ENCODE peak calls at places on chromosomes 12 and 14, in five cellular contexts. Y, Q, D, H and O are unnamed samples.

GRCh38 chr12:120584343-120585149 is 3.3 kb upstream of the POP5 start:
- DNase-seq in Y (peak; percentile 55), Q (peak; percentile 58), H (peak; percentile 30), D (no peak), O (peak; percentile 46)

GRCh38 chr14:105304565-105304964 is 3.8 kb upstream of the BRF1 start:
- DNase-seq in Q (no peak), H (no peak), Y (no peak), D (no peak), O (no peak)

GRCh38 chr14:65278589-65278988 is 133.9 kb upstream of the FUT8 start:
- DNase-seq in D (no peak), Y (no peak), H (no peak), Q (no peak), O (no peak)

GRCh38 chr14:93348292-93348691 is 1.3 kb downstream of the COX8C start:
- DNase-seq in D (no peak), Y (no peak), H (no peak), Q (no peak), O (no peak)

GRCh38 chr12:56932146-56932545 is 2.1 kb downstream of the SDR9C7 start:
- DNase-seq in Q (no peak), Y (no peak), D (no peak), H (no peak), O (no peak)

GRCh38 chr12:67211029-67211428 is 58.1 kb upstream of the CAND1 start:
- DNase-seq in D (no peak), Y (no peak), Q (no peak), H (no peak), O (no peak)

GRCh38 chr12:92445253-92446081 is 257.3 kb upstream of the PLEKHG7 start:
- DNase-seq in H (no peak), D (no peak), Q (no peak), Y (no peak), O (no peak)

GRCh38 chr14:65203574-65203973 is 101.3 kb upstream of the MAX start:
- DNase-seq in D (no peak), H (no peak), Y (no peak), Q (no peak), O (no peak)

GRCh38 chr14:39025810-39026627 is 77.0 kb downstream of the SEC23A start:
- DNase-seq in Q (peak; percentile 5), Y (no peak), D (no peak), H (no peak), O (no peak)

GRCh38 chr12:92757599-92758121 is 54.9 kb downstream of the PLEKHG7 start:
- DNase-seq in Q (no peak), D (no peak), H (no peak), Y (no peak), O (no peak)

GRCh38 chr14:64217747-64218146 is 76.4 kb downstream of the ESR2 start:
- DNase-seq in H (no peak), D (no peak), Q (no peak), Y (no peak), O (no peak)

GRCh38 chr14:106141242-106142220 is 615.1 kb downstream of the TMEM121 start:
- DNase-seq in D (no peak), H (no peak), Y (peak; percentile 25), Q (no peak), O (no peak)

GRCh38 chr14:75299064-75299463 is 20.4 kb downstream of the FOS start:
- DNase-seq in Y (no peak), D (no peak), H (peak; percentile 83), Q (peak; percentile 64), O (peak; percentile 75)

GRCh38 chr12:6216581-6216980 is 16.4 kb downstream of the CD9 start:
- DNase-seq in Y (no peak), Q (no peak), H (no peak), D (no peak), O (no peak)

GRCh38 chr14:105913861-105914260 is 387.5 kb downstream of the TMEM121 start:
- DNase-seq in Y (no peak), Q (no peak), D (no peak), H (no peak), O (no peak)

GRCh38 chr12:15522574-15523187 is 200.4 kb downstream of the PTPRO start:
- DNase-seq in D (no peak), Q (peak; percentile 79), Y (no peak), H (peak; percentile 25), O (no peak)

GRCh38 chr14:101564819-101565698 is 3.8 kb downstream of the DIO3 start:
- DNase-seq in D (no peak), Y (no peak), H (no peak), Q (no peak), O (no peak)

GRCh38 chr14:61489932-61490331 is 168.6 kb downstream of the PRKCH start:
- DNase-seq in D (peak; percentile 39), H (peak; percentile 80), Y (no peak), Q (no peak), O (peak; percentile 78)

GRCh38 chr14:33271216-33271615 is 332.5 kb downstream of the NPAS3 start:
- DNase-seq in Y (no peak), D (no peak), Q (peak; percentile 1), H (no peak), O (no peak)

GRCh38 chr12:79988368-79988767 is 53.5 kb upstream of the PPP1R12A start:
- DNase-seq in Q (peak; percentile 81), H (no peak), D (no peak), Y (no peak), O (no peak)

GRCh38 chr12:105330283-105330937 is at the start of gene C12orf75:
- DNase-seq in D (no peak), Y (peak; percentile 76), H (peak; percentile 68), Q (peak; percentile 89), O (peak; percentile 55)

GRCh38 chr12:92929957-92930356 is 862 bp upstream of the EEA1 start:
- DNase-seq in H (peak; percentile 11), Y (no peak), Q (no peak), D (no peak), O (no peak)

GRCh38 chr12:31866523-31866922 is 92.7 kb upstream of the RESF1 start:
- DNase-seq in H (no peak), D (no peak), Y (no peak), Q (no peak), O (no peak)

GRCh38 chr12:6626654-6627283 is 9.0 kb downstream of the LPAR5 start:
- DNase-seq in H (no peak), D (no peak), Q (no peak), Y (no peak), O (no peak)

GRCh38 chr12:125981610-125982253 is 916.5 kb downstream of the AACS start:
- DNase-seq in Q (no peak), D (no peak), H (no peak), Y (no peak), O (no peak)

GRCh38 chr12:58959639-58960300 is 39.5 kb upstream of the LRIG3 start:
- DNase-seq in H (no peak), Y (no peak), Q (no peak), D (no peak), O (no peak)

GRCh38 chr12:81231574-81232368 is 153.9 kb downstream of the ACSS3 start:
- DNase-seq in Y (no peak), Q (no peak), D (no peak), H (no peak), O (no peak)

GRCh38 chr14:60965402-60965801 is 15.5 kb downstream of the TRMT5 start:
- DNase-seq in Y (no peak), D (no peak), Q (peak; percentile 75), H (no peak), O (peak; percentile 22)

GRCh38 chr12:101935769-101936741 is 58.7 kb downstream of the DRAM1 start:
- DNase-seq in Q (peak; percentile 97), H (peak; percentile 49), Y (no peak), D (no peak), O (no peak)

GRCh38 chr12:79524507-79525148 is 166.1 kb downstream of the PAWR start:
- DNase-seq in Y (no peak), H (no peak), D (no peak), Q (no peak), O (no peak)